ENCODE peak calls at places on chromosomes 11 and 22, in four cellular contexts. One of them, this sample, is unnamed.

GRCh38 chr11:80163441-80163840 is 722.6 kb upstream of the TENM4 start:
- DNase-seq in HL-60: no peak
- DNase-seq in lower leg skin: no peak
- DNase-seq in psoas muscle: no peak
- DNase-seq in this sample: no peak

GRCh38 chr22:44975444-44976262 is 34.2 kb downstream of the PHF21B start:
- DNase-seq in HL-60: peak
- DNase-seq in lower leg skin: peak
- DNase-seq in psoas muscle: peak
- DNase-seq in this sample: peak

GRCh38 chr11:59894616-59895015 is 16.0 kb downstream of the OOSP3 start:
- DNase-seq in HL-60: no peak
- DNase-seq in lower leg skin: no peak
- DNase-seq in psoas muscle: no peak
- DNase-seq in this sample: no peak

GRCh38 chr22:24588370-24588755 is 4.5 kb downstream of the LRRC75B start:
- DNase-seq in HL-60: no peak
- DNase-seq in lower leg skin: no peak
- DNase-seq in psoas muscle: no peak
- DNase-seq in this sample: peak

GRCh38 chr11:70203749-70204465 is 811 bp downstream of the FADD start:
- DNase-seq in HL-60: peak
- DNase-seq in lower leg skin: no peak
- DNase-seq in psoas muscle: peak
- DNase-seq in this sample: peak

GRCh38 chr11:102177126-102177525 is 66.9 kb downstream of the YAP1 start:
- DNase-seq in HL-60: no peak
- DNase-seq in lower leg skin: no peak
- DNase-seq in psoas muscle: no peak
- DNase-seq in this sample: no peak

GRCh38 chr11:44178381-44178780 is 82.9 kb downstream of the EXT2 start:
- DNase-seq in HL-60: no peak
- DNase-seq in lower leg skin: no peak
- DNase-seq in psoas muscle: no peak
- DNase-seq in this sample: no peak

GRCh38 chr11:43486141-43486540 is 127.4 kb downstream of the TTC17 start:
- DNase-seq in HL-60: no peak
- DNase-seq in lower leg skin: no peak
- DNase-seq in psoas muscle: no peak
- DNase-seq in this sample: no peak

GRCh38 chr11:108568183-108568858 is 25.2 kb downstream of the EXPH5 start:
- DNase-seq in HL-60: no peak
- DNase-seq in lower leg skin: no peak
- DNase-seq in psoas muscle: no peak
- DNase-seq in this sample: no peak

GRCh38 chr11:110294509-110294908 is 1.9 kb downstream of the RDX start:
- DNase-seq in HL-60: no peak
- DNase-seq in lower leg skin: no peak
- DNase-seq in psoas muscle: no peak
- DNase-seq in this sample: no peak

GRCh38 chr11:88229303-88229702 is 54.1 kb upstream of the RAB38 start:
- DNase-seq in HL-60: no peak
- DNase-seq in lower leg skin: no peak
- DNase-seq in psoas muscle: no peak
- DNase-seq in this sample: no peak

GRCh38 chr11:27158763-27159679 is 118.4 kb downstream of the BBOX1 start:
- DNase-seq in HL-60: peak
- DNase-seq in lower leg skin: no peak
- DNase-seq in psoas muscle: peak
- DNase-seq in this sample: peak

GRCh38 chr11:74611369-74611861 is 19.0 kb downstream of the POLD3 start:
- DNase-seq in HL-60: no peak
- DNase-seq in lower leg skin: no peak
- DNase-seq in psoas muscle: no peak
- DNase-seq in this sample: no peak
- TF ChIP-seq CTCF in HL-60: peak
- TF ChIP-seq CTCF in lower leg skin: no peak
- TF ChIP-seq CTCF in psoas muscle: peak
- TF ChIP-seq CTCF in this sample: no peak

GRCh38 chr22:20615533-20616450 is 108.4 kb downstream of the MED15 start:
- DNase-seq in HL-60: no peak
- DNase-seq in lower leg skin: no peak
- DNase-seq in psoas muscle: no peak
- DNase-seq in this sample: no peak

GRCh38 chr22:20621162-20621561 is 113.8 kb downstream of the MED15 start:
- DNase-seq in HL-60: no peak
- DNase-seq in lower leg skin: no peak
- DNase-seq in psoas muscle: no peak
- DNase-seq in this sample: no peak

GRCh38 chr22:20616451-20617043 is 109.1 kb downstream of the MED15 start:
- DNase-seq in HL-60: no peak
- DNase-seq in lower leg skin: no peak
- DNase-seq in psoas muscle: no peak
- DNase-seq in this sample: no peak

GRCh38 chr22:20619042-20619892 is 111.9 kb downstream of the MED15 start:
- DNase-seq in HL-60: no peak
- DNase-seq in lower leg skin: no peak
- DNase-seq in psoas muscle: no peak
- DNase-seq in this sample: no peak

GRCh38 chr22:20618488-20618887 is 111.1 kb downstream of the MED15 start:
- DNase-seq in HL-60: no peak
- DNase-seq in lower leg skin: no peak
- DNase-seq in psoas muscle: no peak
- DNase-seq in this sample: no peak
- TF ChIP-seq CTCF in HL-60: no peak
- TF ChIP-seq CTCF in lower leg skin: no peak
- TF ChIP-seq CTCF in psoas muscle: no peak
- TF ChIP-seq CTCF in this sample: no peak

GRCh38 chr22:29833392-29833949 is 4.6 kb downstream of the ASCC2 start:
- DNase-seq in HL-60: no peak
- DNase-seq in lower leg skin: no peak
- DNase-seq in psoas muscle: no peak
- DNase-seq in this sample: no peak

GRCh38 chr22:29842172-29842571 is 4.1 kb upstream of the ASCC2 start:
- DNase-seq in HL-60: no peak
- DNase-seq in lower leg skin: no peak
- DNase-seq in psoas muscle: no peak
- DNase-seq in this sample: no peak

GRCh38 chr22:29838599-29838956 is 504 bp upstream of the ASCC2 start:
- DNase-seq in HL-60: no peak
- DNase-seq in lower leg skin: no peak
- DNase-seq in psoas muscle: no peak
- DNase-seq in this sample: no peak

GRCh38 chr22:29840498-29840897 is 2.4 kb upstream of the ASCC2 start:
- DNase-seq in HL-60: no peak
- DNase-seq in lower leg skin: no peak
- DNase-seq in psoas muscle: no peak
- DNase-seq in this sample: no peak

DNA sequence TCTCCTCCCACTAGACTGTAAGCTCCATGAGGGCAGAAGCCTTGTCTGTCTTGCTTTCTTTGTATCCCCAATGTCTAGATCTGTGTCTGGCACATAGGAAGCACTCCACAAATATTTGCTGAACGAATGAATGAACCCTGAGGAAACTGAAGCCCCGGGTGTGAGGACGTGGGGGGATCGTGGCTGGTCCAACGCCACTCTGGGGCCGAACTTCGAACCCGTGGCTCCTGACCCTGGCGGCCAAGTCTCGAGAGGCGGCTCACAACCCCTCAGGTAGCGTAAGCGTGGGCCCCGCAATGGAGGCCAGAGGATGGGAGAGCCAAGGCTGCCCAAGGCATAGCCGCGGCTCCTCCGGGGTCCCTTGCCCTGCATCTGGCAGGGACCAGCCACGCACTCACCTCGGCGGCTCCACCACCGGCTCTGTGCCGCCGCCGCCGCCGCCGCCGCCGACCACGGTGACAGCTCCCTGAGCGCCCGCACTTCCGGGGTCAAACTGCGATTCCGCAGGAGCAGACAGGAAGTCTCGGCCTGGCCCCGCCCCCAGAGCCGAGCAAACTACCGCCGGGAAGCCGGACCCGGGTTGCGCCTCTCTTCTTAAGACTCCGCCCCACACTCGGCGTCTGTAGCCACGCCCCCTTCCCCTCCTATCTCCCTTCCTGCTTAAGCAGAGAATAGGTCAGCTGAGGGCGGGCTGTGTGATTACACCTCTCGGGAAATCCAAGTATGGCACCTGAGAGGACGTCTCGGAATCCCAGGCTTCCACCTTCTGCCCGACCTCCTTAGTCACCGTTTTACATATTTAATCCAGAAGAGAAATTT is at the start of gene ASCC2:
- DNase-seq in HL-60: peak
- DNase-seq in lower leg skin: peak
- DNase-seq in psoas muscle: peak
- DNase-seq in this sample: peak
- TF ChIP-seq CTCF in HL-60: no peak
- TF ChIP-seq CTCF in lower leg skin: no peak
- TF ChIP-seq CTCF in psoas muscle: no peak
- TF ChIP-seq CTCF in this sample: no peak

GRCh38 chr11:119056397-119056999 is 507 bp downstream of the HYOU1 start:
- DNase-seq in HL-60: no peak
- DNase-seq in lower leg skin: peak
- DNase-seq in psoas muscle: peak
- DNase-seq in this sample: peak

GRCh38 chr11:119057000-119057769 is at the start of gene HYOU1:
- DNase-seq in HL-60: peak
- DNase-seq in lower leg skin: peak
- DNase-seq in psoas muscle: peak
- DNase-seq in this sample: peak

GRCh38 chr11:119052163-119052814 is 4.7 kb downstream of the HYOU1 start:
- DNase-seq in HL-60: no peak
- DNase-seq in lower leg skin: no peak
- DNase-seq in psoas muscle: no peak
- DNase-seq in this sample: no peak

GRCh38 chr11:119054418-119054817 is 2.6 kb downstream of the HYOU1 start:
- DNase-seq in HL-60: no peak
- DNase-seq in lower leg skin: no peak
- DNase-seq in psoas muscle: no peak
- DNase-seq in this sample: no peak

GRCh38 chr11:119055901-119056300 is 1.1 kb downstream of the HYOU1 start:
- DNase-seq in HL-60: no peak
- DNase-seq in lower leg skin: no peak
- DNase-seq in psoas muscle: no peak
- DNase-seq in this sample: no peak
- TF ChIP-seq CTCF in HL-60: no peak
- TF ChIP-seq CTCF in lower leg skin: no peak
- TF ChIP-seq CTCF in psoas muscle: no peak
- TF ChIP-seq CTCF in this sample: no peak

DNA sequence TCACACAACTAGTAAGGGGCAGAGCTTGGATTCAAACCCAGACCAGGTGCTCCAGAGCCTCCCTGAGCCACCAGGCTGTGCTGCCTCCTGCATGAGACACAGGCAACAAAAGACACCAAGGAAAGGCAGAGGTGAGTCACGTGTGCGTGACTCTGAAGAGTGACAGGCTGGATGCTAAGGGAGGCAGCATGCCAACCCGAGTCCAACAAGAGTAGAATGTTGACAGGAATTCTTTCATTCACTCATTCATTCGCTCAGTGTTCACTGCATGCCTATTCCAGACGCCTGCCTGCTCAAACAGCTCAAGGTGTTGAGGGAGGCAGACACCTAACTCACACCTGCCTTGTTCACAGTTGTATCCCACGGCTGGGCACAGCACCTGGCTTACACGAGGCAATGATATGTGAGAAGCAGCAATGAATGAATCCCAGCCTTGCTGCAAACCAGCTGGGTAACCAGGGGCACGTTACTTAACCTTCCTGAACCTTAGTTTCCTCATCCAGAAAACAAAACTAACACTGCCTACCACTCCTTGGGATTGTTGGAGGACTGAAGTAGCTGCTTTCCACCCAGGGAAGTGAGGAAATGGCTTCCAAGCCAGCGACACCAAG is 73.8 kb upstream of the ARFGAP3 start:
- DNase-seq in HL-60: no peak
- DNase-seq in lower leg skin: no peak
- DNase-seq in psoas muscle: peak
- DNase-seq in this sample: peak
- TF ChIP-seq CTCF in HL-60: no peak
- TF ChIP-seq CTCF in lower leg skin: no peak
- TF ChIP-seq CTCF in psoas muscle: peak
- TF ChIP-seq CTCF in this sample: peak

DNA sequence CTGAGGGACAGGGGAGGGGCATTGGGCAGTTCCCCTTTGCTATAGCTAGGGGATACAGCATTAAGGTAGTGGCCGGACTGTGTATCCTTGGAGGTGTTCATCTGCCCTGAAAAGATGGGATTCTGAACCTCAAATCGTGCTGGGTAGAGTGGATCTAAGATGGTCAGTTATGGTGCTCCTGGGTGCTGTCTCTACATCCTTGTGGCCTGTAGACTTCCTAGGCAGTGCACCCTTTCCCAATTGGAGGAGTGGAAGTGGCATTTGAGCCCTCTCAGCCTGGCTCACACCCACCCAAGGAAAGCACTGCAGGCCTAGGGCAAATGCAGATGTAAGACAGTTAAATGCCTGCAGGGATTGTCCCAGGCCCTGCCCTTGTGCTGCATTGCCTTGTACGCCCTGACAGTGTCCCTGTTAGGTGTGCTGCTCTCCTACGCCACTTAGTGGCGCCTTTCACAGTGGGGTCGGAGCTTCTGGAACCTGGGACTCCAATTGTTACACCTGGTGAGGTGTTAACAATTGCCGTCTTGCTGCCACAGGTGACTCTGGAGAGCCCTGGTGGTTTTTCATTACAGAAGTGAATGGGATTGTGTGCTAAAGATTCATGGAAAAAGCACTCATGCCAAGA is 35.0 kb downstream of the PPFIBP2 start:
- DNase-seq in HL-60: no peak
- DNase-seq in lower leg skin: no peak
- DNase-seq in psoas muscle: no peak
- DNase-seq in this sample: peak
- TF ChIP-seq CTCF in HL-60: peak
- TF ChIP-seq CTCF in lower leg skin: no peak
- TF ChIP-seq CTCF in psoas muscle: peak
- TF ChIP-seq CTCF in this sample: peak

This sample was measured in Calu3.